ENCODE peak calls at places on chromosomes 16 and 17, in eight cellular contexts. L, Z, J, W, E, P, B and C are unnamed samples.
A peak's percentile ranks its signal among the peaks of the same experiment; 100 is the strongest.

GRCh38 chr16:3127745-3128144 is 7.1 kb upstream of the ZNF213 start:
- DNase-seq in L (no peak), Z (no peak), J (no peak), W (no peak), E (no peak), P (no peak), B (peak; percentile 63), C (no peak)

GRCh38 chr17:14011740-14012405 is 57.4 kb upstream of the COX10 start:
- DNase-seq in L (peak; percentile 20), Z (no peak), J (no peak), W (no peak), E (no peak), P (no peak), B (no peak), C (no peak)

GRCh38 chr16:18816286-18816685 is 14.9 kb upstream of the ARL6IP1 start:
- DNase-seq in L (no peak), Z (no peak), J (no peak), W (no peak), E (no peak), P (no peak), B (no peak), C (no peak)

GRCh38 chr17:44197980-44198720 is 1.5 kb downstream of the ATXN7L3 start:
- DNase-seq in L (no peak), Z (peak; percentile 49), J (peak; percentile 63), W (peak; percentile 42), E (no peak), P (no peak), B (peak; percentile 45), C (no peak)

GRCh38 chr17:50653738-50654137 is 19.1 kb downstream of the ABCC3 start:
- DNase-seq in L (no peak), Z (no peak), J (no peak), W (no peak), E (no peak), P (no peak), B (no peak), C (no peak)

GRCh38 chr16:3576211-3576610 is 992 bp downstream of the NLRC3 start:
- DNase-seq in L (no peak), Z (no peak), J (no peak), W (no peak), E (no peak), P (no peak), B (no peak), C (no peak)

GRCh38 chr17:70879389-70879788 is 710.1 kb downstream of the KCNJ2 start:
- DNase-seq in L (no peak), Z (no peak), J (no peak), W (no peak), E (no peak), P (no peak), B (no peak), C (no peak)

GRCh38 chr16:24255446-24256352 is at the start of gene CACNG3:
- DNase-seq in L (peak; percentile 36), Z (peak; percentile 9), J (peak; percentile 9), W (peak; percentile 46), E (peak; percentile 79), P (no peak), B (peak; percentile 99), C (peak; percentile 57)

GRCh38 chr16:2486645-2487516 is 12.0 kb downstream of the TBC1D24 start:
- DNase-seq in L (peak; percentile 59), Z (peak; percentile 75), J (peak; percentile 26), W (no peak), E (no peak), P (no peak), B (peak; percentile 52), C (no peak)

GRCh38 chr17:3534881-3535252 is 22.7 kb downstream of the TRPV3 start:
- DNase-seq in L (peak; percentile 50), Z (no peak), J (peak; percentile 25), W (peak; percentile 20), E (peak; percentile 46), P (no peak), B (peak; percentile 59), C (no peak)

GRCh38 chr16:13793788-13794461 is 126.0 kb upstream of the ERCC4 start:
- DNase-seq in L (no peak), Z (no peak), J (no peak), W (no peak), E (no peak), P (peak; percentile 64), B (no peak), C (no peak)

GRCh38 chr16:35823342-35823741 is 2363.9 kb downstream of the TP53TG3F start:
- DNase-seq in L (no peak), Z (no peak), J (no peak), W (no peak), E (no peak), P (no peak), B (no peak), C (no peak)

GRCh38 chr17:71084219-71084618 is 914.9 kb downstream of the KCNJ2 start:
- DNase-seq in L (no peak), Z (peak; percentile 46), J (peak; percentile 36), W (no peak), E (peak; percentile 7), P (no peak), B (peak; percentile 71), C (peak; percentile 52)

GRCh38 chr17:68391561-68392268 is 65.6 kb downstream of the WIPI1 start:
- DNase-seq in L (no peak), Z (no peak), J (no peak), W (no peak), E (no peak), P (no peak), B (no peak), C (no peak)

GRCh38 chr16:59210955-59211541 is 476.9 kb upstream of the GOT2 start:
- DNase-seq in L (no peak), Z (no peak), J (peak; percentile 11), W (peak; percentile 97), E (peak; percentile 57), P (peak; percentile 61), B (peak; percentile 81), C (no peak)

GRCh38 chr17:58755577-58756245 is at the start of gene PPM1E:
- DNase-seq in L (peak; percentile 34), Z (peak; percentile 12), J (peak; percentile 40), W (peak; percentile 64), E (peak; percentile 93), P (no peak), B (peak; percentile 99), C (peak; percentile 72)

GRCh38 chr16:17166095-17166494 is 304.7 kb downstream of the XYLT1 start:
- DNase-seq in L (no peak), Z (no peak), J (no peak), W (peak; percentile 19), E (no peak), P (no peak), B (no peak), C (no peak)

GRCh38 chr17:5249615-5250014 is 15.0 kb upstream of the SCIMP start:
- DNase-seq in L (no peak), Z (peak; percentile 63), J (peak; percentile 82), W (peak; percentile 78), E (peak; percentile 78), P (peak; percentile 78), B (peak; percentile 72), C (peak; percentile 50)

GRCh38 chr17:51298508-51299371 is 38.4 kb downstream of the UTP18 start:
- DNase-seq in L (no peak), Z (no peak), J (peak; percentile 51), W (peak; percentile 32), E (peak; percentile 20), P (no peak), B (peak; percentile 67), C (peak; percentile 50)

GRCh38 chr17:36183001-36183810 is 6.8 kb upstream of the TBC1D3B start:
- DNase-seq in L (peak; percentile 85), Z (peak; percentile 68), J (peak; percentile 24), W (peak; percentile 78), E (peak; percentile 79), P (no peak), B (peak; percentile 94), C (no peak)
- H3K4me3 ChIP-seq in L (peak overlapping the region; percentile 87), Z (peak overlapping the region; percentile 63), J (peak overlapping the region; percentile 47), W (no peak overlapping the region), E (peak overlapping the region; percentile 45), P (peak overlapping the region; percentile 46), B (peak overlapping the region; percentile 58), C (peak overlapping the region; percentile 62)

GRCh38 chr16:90020838-90021382 is 1.7 kb upstream of the DBNDD1 start:
- DNase-seq in L (no peak), Z (no peak), J (no peak), W (peak; percentile 69), E (peak; percentile 50), P (no peak), B (no peak), C (no peak)

GRCh38 chr16:90019543-90020259 is 445 bp upstream of the DBNDD1 start:
- DNase-seq in L (peak; percentile 40), Z (peak; percentile 62), J (peak; percentile 21), W (peak; percentile 86), E (peak; percentile 81), P (no peak), B (peak; percentile 85), C (no peak)

GRCh38 chr16:90019201-90019542 is at the start of gene DBNDD1:
- DNase-seq in L (no peak), Z (no peak), J (no peak), W (no peak), E (no peak), P (no peak), B (no peak), C (no peak)

GRCh38 chr16:90018297-90019200 is 707 bp downstream of the DBNDD1 start:
- DNase-seq in L (no peak), Z (peak; percentile 52), J (no peak), W (no peak), E (peak; percentile 55), P (no peak), B (peak; percentile 58), C (no peak)

GRCh38 chr16:90020260-90020837 is 1.1 kb upstream of the DBNDD1 start:
- DNase-seq in L (no peak), Z (no peak), J (no peak), W (peak; percentile 59), E (no peak), P (no peak), B (no peak), C (no peak)
- H3K4me3 ChIP-seq in L (peak overlapping the region; percentile 66), Z (no peak overlapping the region), J (peak overlapping the region; percentile 62), W (no peak overlapping the region), E (peak overlapping the region; percentile 50), P (peak overlapping the region; percentile 69), B (peak overlapping the region; percentile 93), C (peak overlapping the region; percentile 68)

GRCh38 chr16:89033796-89034572 is 57.0 kb upstream of the CBFA2T3 start:
- DNase-seq in L (peak; percentile 6), Z (no peak), J (no peak), W (no peak), E (no peak), P (no peak), B (no peak), C (no peak)
- H3K4me3 ChIP-seq in L (no peak overlapping the region), Z (no peak overlapping the region), J (no peak overlapping the region), W (no peak overlapping the region), E (no peak overlapping the region), P (no peak overlapping the region), B (no peak overlapping the region), C (no peak overlapping the region)

GRCh38 chr16:72819345-72819744 is 228.6 kb downstream of the ZFHX3 start:
- DNase-seq in L (no peak), Z (no peak), J (no peak), W (peak; percentile 86), E (no peak), P (no peak), B (no peak), C (no peak)
- H3K4me3 ChIP-seq in L (no peak overlapping the region), Z (no peak overlapping the region), J (no peak overlapping the region), W (no peak overlapping the region), E (no peak overlapping the region), P (no peak overlapping the region), B (no peak overlapping the region), C (no peak overlapping the region)

GRCh38 chr16:51391798-51392511 is 240.9 kb upstream of the SALL1 start:
- DNase-seq in L (no peak), Z (no peak), J (no peak), W (no peak), E (peak; percentile 92), P (no peak), B (peak; percentile 78), C (peak; percentile 50)
- H3K4me3 ChIP-seq in L (no peak overlapping the region), Z (no peak overlapping the region), J (no peak overlapping the region), W (no peak overlapping the region), E (peak overlapping the region; percentile 4), P (no peak overlapping the region), B (peak overlapping the region; percentile 24), C (no peak overlapping the region)

GRCh38 chr17:31877341-31877740 is 18.3 kb upstream of the COPRS start:
- DNase-seq in L (no peak), Z (no peak), J (no peak), W (peak; percentile 36), E (no peak), P (peak; percentile 70), B (no peak), C (no peak)
- H3K4me3 ChIP-seq in L (no peak overlapping the region), Z (no peak overlapping the region), J (no peak overlapping the region), W (no peak overlapping the region), E (no peak overlapping the region), P (no peak overlapping the region), B (no peak overlapping the region), C (no peak overlapping the region)